ENCODE peak calls at places on chromosome 15, in four cellular contexts. D, N, V and O are unnamed samples.
A peak's percentile ranks its signal among the peaks of the same experiment; 100 is the strongest.

GRCh38 chr15:90571063-90571541 is 41.4 kb downstream of the CRTC3 start:
- DNase-seq in V (no peak), N (no peak), D (no peak), O (peak; percentile 53)

GRCh38 chr15:74799255-74799842 is 13.3 kb upstream of the LMAN1L start:
- DNase-seq in V (no peak), N (no peak), D (peak; percentile 62), O (no peak)

GRCh38 chr15:63998489-63998888 is 47.8 kb downstream of the DAPK2 start:
- DNase-seq in V (no peak), D (no peak), N (no peak), O (no peak)

GRCh38 chr15:71385026-71385425 is 269.8 kb downstream of the THSD4 start:
- DNase-seq in V (no peak), N (peak; percentile 50), D (no peak), O (no peak)

GRCh38 chr15:88652456-88653199 is 13.8 kb downstream of the ISG20 start:
- DNase-seq in V (no peak), N (no peak), D (peak; percentile 35), O (no peak)

GRCh38 chr15:35999211-35999610 is 453.2 kb upstream of the DPH6 start:
- DNase-seq in V (no peak), N (no peak), D (no peak), O (no peak)

GRCh38 chr15:42274693-42274971 is 1.4 kb upstream of the TMEM87A start:
- DNase-seq in V (no peak), N (no peak), D (no peak), O (no peak)

GRCh38 chr15:25173241-25174028 is 218.6 kb downstream of the SNRPN start:
- DNase-seq in D (no peak), V (no peak), N (no peak), O (no peak)